ENCODE peak calls at places on chromosomes 6 and 20, in ten cellular contexts. I is NCI-H82; X is stimulated activated CD4-positive, alpha-beta T cell treated with anti-CD3 and anti-CD28 coated beads, Interleukin-12 subunit alpha, Interleukin-12 subunit beta, amount 100 ng/mL, for 48 hours; B is occipital lobe; L is stimulated activated naive CD8-positive, alpha-beta T cell treated with anti-CD3 and anti-CD28 coated beads, Interleukin-15, Interleukin-2, amounts not matched to agents 100 U/mL and 50 U/mL, for 24 hours; M is GM23338; H is lower lobe of right lung; N is SHP77; Y is NCI-H774; V is NCI-H1694. S is an unnamed sample.

GRCh38 chr6:134347916-134348805 is 30.2 kb upstream of the SGK1 start:
- DNase-seq in B (peak), H (no peak), Y (no peak), I (no peak), V (no peak), X (no peak), N (no peak), M (no peak), L (no peak), S (peak)

GRCh38 chr6:414447-414846 is 22.9 kb downstream of the IRF4 start:
- DNase-seq in M (no peak), Y (no peak), X (no peak), L (no peak), N (no peak), I (no peak), V (no peak), B (no peak), H (no peak), S (no peak)

GRCh38 chr6:109050012-109050411 is 44.6 kb downstream of the SESN1 start:
- DNase-seq in V (no peak), I (peak), B (no peak), N (no peak), H (no peak), X (no peak), L (no peak), Y (peak), M (no peak), S (no peak)

GRCh38 chr6:105603779-105604592 is 201.1 kb upstream of the PREP start:
- DNase-seq in I (no peak), Y (no peak), N (no peak), M (no peak), V (no peak), H (no peak), L (no peak), X (no peak), B (no peak), S (no peak)

GRCh38 chr20:6434131-6434530 is 311.3 kb upstream of the FERMT1 start:
- DNase-seq in L (no peak), B (no peak), I (no peak), Y (no peak), N (no peak), X (no peak), V (no peak), M (no peak), H (no peak), S (no peak)

GRCh38 chr6:48061630-48062029 is 49.4 kb downstream of the PTCHD4 start:
- DNase-seq in B (no peak), I (no peak), Y (no peak), L (no peak), H (no peak), X (no peak), M (no peak), V (no peak), N (no peak), S (no peak)

GRCh38 chr6:40395066-40395697 is 192.0 kb downstream of the LRFN2 start:
- DNase-seq in V (no peak), X (no peak), L (no peak), I (no peak), B (no peak), M (no peak), Y (peak), N (peak), H (no peak), S (no peak)

GRCh38 chr20:57398231-57398821 is 7.1 kb downstream of the RBM38 start:
- DNase-seq in X (peak), L (peak), N (no peak), I (no peak), H (peak), Y (peak), M (no peak), V (no peak), B (no peak), S (peak)